ENCODE peak calls at places on chromosomes 3 and 15, in eight cellular contexts. O is left cardiac atrium; W is dorsolateral prefrontal cortex; P is HCEC 1CT; N is ELF-1; A is esophagus muscularis mucosa; J is KG1; U is stimulated activated CD4-positive, alpha-beta T cell treated with anti-CD3 and anti-CD28 coated beads, Interleukin-15, amount 100 ng/mL, for 24 hours. Y is an unnamed sample.

GRCh38 chr3:150255416-150255815 is 152.7 kb upstream of the TSC22D2 start:
- DNase-seq in O (peak; percentile 47), W (peak; percentile 54), P (no peak), N (no peak), A (no peak), J (no peak), U (no peak), Y (no peak)

GRCh38 chr15:25825215-25825614 is 37.9 kb downstream of the ATP10A start:
- DNase-seq in O (no peak), W (no peak), P (no peak), N (no peak), A (no peak), J (no peak), U (no peak), Y (no peak)

GRCh38 chr3:16741890-16742289 is 136.7 kb upstream of the DAZL start:
- DNase-seq in O (peak; percentile 41), W (no peak), P (no peak), N (no peak), A (no peak), J (no peak), U (peak; percentile 7), Y (no peak)

GRCh38 chr3:146504546-146505197 is 35.3 kb upstream of the PLSCR2 start:
- DNase-seq in O (no peak), W (no peak), P (peak; percentile 3), N (peak; percentile 84), A (no peak), J (no peak), U (no peak), Y (no peak)

GRCh38 chr3:171874251-171874679 is 31.1 kb downstream of the TMEM212 start:
- DNase-seq in O (no peak), W (no peak), P (peak; percentile 95), N (no peak), A (no peak), J (no peak), U (no peak), Y (no peak)

GRCh38 chr3:107241217-107241616 is 136.0 kb upstream of the CCDC54 start:
- DNase-seq in O (peak; percentile 37), W (no peak), P (peak; percentile 27), N (peak; percentile 39), A (no peak), J (no peak), U (peak; percentile 31), Y (peak; percentile 65)

GRCh38 chr3:123807820-123808219 is 76.3 kb downstream of the MYLK start:
- DNase-seq in O (no peak), W (no peak), P (no peak), N (no peak), A (no peak), J (no peak), U (no peak), Y (no peak)

GRCh38 chr15:76285241-76285825 is 25.9 kb downstream of the ETFA start:
- DNase-seq in O (no peak), W (no peak), P (peak; percentile 29), N (no peak), A (no peak), J (no peak), U (no peak), Y (no peak)

GRCh38 chr3:172217877-172218276 is 178.5 kb downstream of the FNDC3B start:
- DNase-seq in O (no peak), W (no peak), P (peak; percentile 64), N (no peak), A (no peak), J (no peak), U (no peak), Y (no peak)

GRCh38 chr3:53800041-53800440 is 46.2 kb downstream of the CHDH start:
- DNase-seq in O (no peak), W (no peak), P (no peak), N (peak; percentile 75), A (no peak), J (no peak), U (no peak), Y (no peak)

GRCh38 chr15:38401101-38401500 is 52.8 kb upstream of the FAM98B start:
- DNase-seq in O (no peak), W (no peak), P (peak; percentile 39), N (no peak), A (no peak), J (no peak), U (no peak), Y (no peak)

GRCh38 chr3:35645189-35645588 is 5.9 kb downstream of the ARPP21 start:
- DNase-seq in O (no peak), W (no peak), P (no peak), N (no peak), A (no peak), J (no peak), U (no peak), Y (no peak)

GRCh38 chr3:77329161-77329560 is 289.3 kb downstream of the ROBO2 start:
- DNase-seq in O (no peak), W (no peak), P (no peak), N (no peak), A (no peak), J (no peak), U (no peak), Y (no peak)

GRCh38 chr3:46612324-46612723 is at the start of gene FAM240A:
- DNase-seq in O (peak; percentile 35), W (no peak), P (no peak), N (no peak), A (peak; percentile 60), J (no peak), U (no peak), Y (no peak)

GRCh38 chr3:123158330-123158729 is 43.4 kb upstream of the SEC22A start:
- DNase-seq in O (no peak), W (no peak), P (no peak), N (no peak), A (no peak), J (no peak), U (no peak), Y (no peak)

GRCh38 chr3:52742418-52743041 is 28.2 kb downstream of the NEK4 start:
- DNase-seq in O (no peak), W (no peak), P (peak; percentile 9), N (no peak), A (no peak), J (no peak), U (no peak), Y (peak; percentile 69)

GRCh38 chr15:91516866-91517265 is 336.6 kb upstream of the SLCO3A1 start:
- DNase-seq in O (no peak), W (no peak), P (no peak), N (no peak), A (no peak), J (no peak), U (no peak), Y (no peak)

GRCh38 chr3:62479276-62479675 is 105.9 kb upstream of the FEZF2 start:
- DNase-seq in O (no peak), W (no peak), P (no peak), N (no peak), A (no peak), J (no peak), U (no peak), Y (no peak)

GRCh38 chr3:176375519-176375918 is 821.8 kb downstream of the TBL1XR1 start:
- DNase-seq in O (no peak), W (no peak), P (peak; percentile 4), N (no peak), A (no peak), J (no peak), U (no peak), Y (no peak)

GRCh38 chr3:152121292-152121654 is 147.5 kb upstream of the MBNL1 start:
- DNase-seq in O (no peak), W (no peak), P (peak; percentile 96), N (no peak), A (no peak), J (no peak), U (no peak), Y (no peak)

GRCh38 chr3:115667175-115668065 is 44.1 kb downstream of the GAP43 start:
- DNase-seq in O (no peak), W (no peak), P (peak; percentile 48), N (peak; percentile 16), A (peak; percentile 68), J (no peak), U (no peak), Y (no peak)

GRCh38 chr3:127107002-127107401 is 85.9 kb upstream of the PRR23E start:
- DNase-seq in O (no peak), W (no peak), P (no peak), N (no peak), A (no peak), J (no peak), U (no peak), Y (no peak)

GRCh38 chr15:64634020-64634419 is 141.4 kb downstream of the RBPMS2 start:
- DNase-seq in O (no peak), W (no peak), P (no peak), N (peak; percentile 23), A (no peak), J (no peak), U (peak; percentile 41), Y (peak; percentile 85)

GRCh38 chr15:41989573-41990242 is 17.4 kb upstream of the EHD4 start:
- DNase-seq in O (peak; percentile 85), W (peak; percentile 90), P (peak; percentile 47), N (peak; percentile 90), A (no peak), J (peak; percentile 48), U (peak; percentile 91), Y (peak; percentile 96)

GRCh38 chr15:43226436-43227305 is 5.9 kb upstream of the EPB42 start:
- DNase-seq in O (no peak), W (no peak), P (no peak), N (no peak), A (no peak), J (no peak), U (no peak), Y (no peak)

GRCh38 chr3:46848271-46849097 is 14.8 kb downstream of the MYL3 start:
- DNase-seq in O (peak; percentile 70), W (no peak), P (peak; percentile 5), N (peak; percentile 95), A (no peak), J (no peak), U (peak; percentile 68), Y (peak; percentile 76)

GRCh38 chr15:63797103-63797502 is 36.6 kb downstream of the HERC1 start:
- DNase-seq in O (no peak), W (no peak), P (no peak), N (no peak), A (no peak), J (no peak), U (no peak), Y (no peak)

GRCh38 chr3:13397316-13397715 is 22.8 kb downstream of the NUP210 start:
- DNase-seq in O (no peak), W (no peak), P (no peak), N (no peak), A (no peak), J (no peak), U (no peak), Y (no peak)

GRCh38 chr3:56064684-56065083 is 403.6 kb downstream of the ERC2 start:
- DNase-seq in O (no peak), W (no peak), P (peak; percentile 36), N (no peak), A (no peak), J (no peak), U (no peak), Y (no peak)

GRCh38 chr3:134237454-134238145 is 13.1 kb downstream of the RYK start:
- DNase-seq in O (no peak), W (no peak), P (no peak), N (no peak), A (no peak), J (no peak), U (no peak), Y (no peak)

GRCh38 chr3:156448300-156448699 is 106.6 kb downstream of the SSR3 start:
- DNase-seq in O (no peak), W (no peak), P (peak; percentile 46), N (peak; percentile 36), A (no peak), J (no peak), U (peak; percentile 20), Y (peak; percentile 72)

GRCh38 chr3:41301548-41301947 is 102.2 kb downstream of the CTNNB1 start:
- DNase-seq in O (no peak), W (no peak), P (peak; percentile 45), N (no peak), A (no peak), J (no peak), U (no peak), Y (no peak)

GRCh38 chr3:42961633-42962032 is 17.5 kb upstream of the GASK1A start:
- DNase-seq in O (peak; percentile 28), W (no peak), P (peak; percentile 47), N (peak; percentile 39), A (no peak), J (no peak), U (peak; percentile 39), Y (peak; percentile 64)

GRCh38 chr3:192174283-192174682 is 553.1 kb downstream of the FGF12 start:
- DNase-seq in O (no peak), W (no peak), P (no peak), N (no peak), A (no peak), J (no peak), U (no peak), Y (no peak)